ENCODE peak calls at places on chromosomes 7 and 10, in seven cellular contexts. T, R, F, H, O, P and V are unnamed samples.

GRCh38 chr7:45975367-45975766 is 54.3 kb upstream of the IGFBP3 start:
- DNase-seq in T (no peak), R (no peak), F (peak; percentile 18), H (no peak), O (no peak), P (no peak), V (no peak)

GRCh38 chr10:117462424-117462792 is 80.1 kb upstream of the EMX2 start:
- DNase-seq in T (no peak), R (no peak), F (no peak), H (no peak), O (no peak), P (no peak), V (no peak)

GRCh38 chr10:30027057-30028005 is 32.1 kb downstream of the JCAD start:
- DNase-seq in T (peak; percentile 59), R (no peak), F (peak; percentile 93), H (peak; percentile 43), O (peak; percentile 12), P (peak; percentile 77), V (no peak)

GRCh38 chr7:40922316-40922670 is 780.6 kb downstream of the INHBA start:
- DNase-seq in T (no peak), R (no peak), F (no peak), H (no peak), O (no peak), P (no peak), V (no peak)

GRCh38 chr7:151051108-151051507 is 2.8 kb downstream of the ASIC3 start:
- DNase-seq in T (peak; percentile 26), R (no peak), F (peak; percentile 85), H (peak; percentile 69), O (no peak), P (peak; percentile 79), V (peak; percentile 37)

GRCh38 chr10:85916192-85916747 is 450.3 kb downstream of the GRID1 start:
- DNase-seq in T (no peak), R (no peak), F (no peak), H (no peak), O (no peak), P (no peak), V (no peak)

GRCh38 chr10:22086730-22087364 is 83.3 kb upstream of the DNAJC1 start:
- DNase-seq in T (no peak), R (peak; percentile 70), F (peak; percentile 96), H (peak; percentile 86), O (peak; percentile 38), P (peak; percentile 73), V (no peak)

GRCh38 chr10:122085423-122085911 is 96.5 kb downstream of the TACC2 start:
- DNase-seq in T (no peak), R (no peak), F (no peak), H (no peak), O (no peak), P (no peak), V (no peak)

GRCh38 chr7:138388673-138389491 is 71.2 kb upstream of the TRIM24 start:
- DNase-seq in T (no peak), R (no peak), F (peak; percentile 15), H (no peak), O (no peak), P (no peak), V (no peak)

GRCh38 chr10:102227050-102227449 is 951 bp downstream of the ELOVL3 start:
- DNase-seq in T (no peak), R (no peak), F (no peak), H (no peak), O (no peak), P (peak; percentile 76), V (no peak)

GRCh38 chr10:132223156-132223590 is 36.4 kb downstream of the DPYSL4 start:
- DNase-seq in T (peak; percentile 36), R (peak; percentile 97), F (peak; percentile 85), H (peak; percentile 80), O (peak; percentile 36), P (peak; percentile 88), V (peak; percentile 43)

GRCh38 chr10:100650693-100651092 is 94.7 kb upstream of the PAX2 start:
- DNase-seq in T (no peak), R (no peak), F (no peak), H (no peak), O (no peak), P (no peak), V (no peak)

GRCh38 chr10:100670828-100671479 is 74.4 kb upstream of the PAX2 start:
- DNase-seq in T (peak; percentile 51), R (peak; percentile 89), F (peak; percentile 51), H (peak; percentile 37), O (no peak), P (peak; percentile 72), V (no peak)

GRCh38 chr10:117549100-117549499 is 6.6 kb downstream of the EMX2 start:
- DNase-seq in T (no peak), R (no peak), F (no peak), H (no peak), O (no peak), P (no peak), V (no peak)

GRCh38 chr7:98178321-98178720 is 32.9 kb upstream of the BHLHA15 start:
- DNase-seq in T (no peak), R (no peak), F (peak; percentile 99), H (peak; percentile 69), O (no peak), P (peak; percentile 90), V (no peak)

GRCh38 chr7:78499283-78499682 is 700.7 kb downstream of the PHTF2 start:
- DNase-seq in T (no peak), R (no peak), F (no peak), H (no peak), O (no peak), P (no peak), V (no peak)

GRCh38 chr7:111103678-111104274 is 12.8 kb downstream of the LRRN3 start:
- DNase-seq in T (no peak), R (no peak), F (no peak), H (no peak), O (no peak), P (no peak), V (no peak)

GRCh38 chr7:1193593-1194424 is 33.8 kb upstream of the ZFAND2A start:
- DNase-seq in T (peak; percentile 11), R (no peak), F (peak; percentile 83), H (peak; percentile 60), O (peak; percentile 40), P (no peak), V (no peak)

GRCh38 chr7:158114056-158114850 is 473.4 kb downstream of the PTPRN2 start:
- DNase-seq in T (no peak), R (no peak), F (no peak), H (no peak), O (no peak), P (peak; percentile 36), V (no peak)

GRCh38 chr10:89357955-89358354 is 19.9 kb upstream of the IFIT1B start:
- DNase-seq in T (no peak), R (no peak), F (no peak), H (no peak), O (no peak), P (no peak), V (no peak)

GRCh38 chr7:149495785-149496641 is 1.6 kb downstream of the ZNF746 start:
- DNase-seq in T (no peak), R (no peak), F (peak; percentile 16), H (peak; percentile 60), O (no peak), P (no peak), V (no peak)

GRCh38 chr10:47176206-47176902 is 123.6 kb upstream of the GDF10 start:
- DNase-seq in T (no peak), R (no peak), F (no peak), H (no peak), O (no peak), P (peak; percentile 37), V (no peak)